ENCODE peak calls at places on chromosome 2, in six cellular contexts. Z is NCI-H774; J is activated naive CD4-positive, alpha-beta T cell; C is NCI-H2081; B is GM13977; U is EH. V is an unnamed sample.

GRCh38 chr2:239930378-239930777 is 94.8 kb downstream of the NDUFA10 start:
- DNase-seq in B (no peak), C (no peak), U (no peak), J (no peak), Z (no peak), V (no peak)

GRCh38 chr2:226187601-226188000 is 612.0 kb downstream of the IRS1 start:
- DNase-seq in J (no peak), C (no peak), Z (no peak), B (no peak), U (peak), V (no peak)

GRCh38 chr2:80348953-80349352 is 44.4 kb upstream of the LRRTM1 start:
- DNase-seq in C (no peak), Z (no peak), B (no peak), U (no peak), J (no peak), V (no peak)

GRCh38 chr2:35973132-35973736 is 382.3 kb upstream of the CRIM1 start:
- DNase-seq in U (peak), C (no peak), B (peak), Z (peak), J (no peak), V (no peak)

GRCh38 chr2:3465844-3466481 is 53.4 kb downstream of the ADI1 start:
- DNase-seq in Z (no peak), C (no peak), B (no peak), U (peak), J (no peak), V (no peak)

GRCh38 chr2:99317156-99317872 is 16.3 kb upstream of the LYG1 start:
- DNase-seq in U (peak), J (no peak), Z (no peak), C (no peak), B (no peak), V (no peak)

GRCh38 chr2:235734168-235734567 is 240.3 kb downstream of the AGAP1 start:
- DNase-seq in J (no peak), B (no peak), U (no peak), C (no peak), Z (no peak), V (no peak)

GRCh38 chr2:74142340-74142739 is 5.4 kb downstream of the BOLA3 start:
- DNase-seq in J (no peak), U (peak), B (no peak), C (no peak), Z (no peak), V (no peak)

GRCh38 chr2:71067567-71068217 is 756 bp upstream of the NAGK start:
- DNase-seq in Z (no peak), U (no peak), B (no peak), J (no peak), C (no peak), V (no peak)

GRCh38 chr2:130150181-130151144 is 5.6 kb upstream of the CCDC74B start:
- DNase-seq in Z (no peak), U (no peak), B (no peak), J (no peak), C (no peak), V (no peak)